ENCODE peak calls at places on chromosomes 4 and X, in five cellular contexts. J is spleen, G is sigmoid colon, N is tibial nerve, U is upper lobe of left lung. D is an unnamed sample.
A peak's percentile ranks its signal among the peaks of the same experiment; 100 is the strongest.

GRCh38 chr4:150232029-150232428 is 153.8 kb downstream of the DCLK2 start:
- DNase-seq in J (no peak), G (no peak), U (no peak), N (no peak), D (no peak)

GRCh38 chr4:20326460-20326859 is 74.8 kb downstream of the SLIT2 start:
- DNase-seq in G (no peak), J (no peak), N (no peak), U (no peak), D (no peak)

GRCh38 chrX:150967786-150968185 is 15.3 kb upstream of the HMGB3 start:
- DNase-seq in G (no peak), J (no peak), U (no peak), N (no peak), D (no peak)

GRCh38 chr4:184812181-184812542 is 13.6 kb downstream of the ACSL1 start:
- DNase-seq in N (no peak), J (no peak), U (no peak), G (no peak), D (no peak)

GRCh38 chrX:46587753-46588171 is 14.2 kb downstream of the CHST7 start:
- DNase-seq in J (no peak), U (no peak), G (no peak), N (peak; percentile 5), D (no peak)

GRCh38 chrX:84724576-84724975 is 222.3 kb upstream of the HDX start:
- DNase-seq in J (no peak), U (no peak), N (no peak), G (no peak), D (no peak)

GRCh38 chr4:5045099-5045498 is 6.2 kb upstream of the STK32B start:
- DNase-seq in N (peak; percentile 30), U (peak; percentile 44), J (no peak), G (no peak), D (no peak)

GRCh38 chrX:106936246-106936645 is 16.0 kb downstream of the CLDN2 start:
- DNase-seq in U (no peak), N (no peak), G (no peak), J (no peak), D (no peak)

GRCh38 chrX:78046362-78046761 is 57.7 kb upstream of the PGK1 start:
- DNase-seq in N (no peak), G (no peak), J (no peak), U (no peak), D (no peak)

GRCh38 chr4:26900765-26901164 is 40.1 kb downstream of the STIM2 start:
- DNase-seq in U (no peak), J (no peak), N (no peak), G (no peak), D (no peak)

GRCh38 chr4:5383191-5383980 is 325.0 kb downstream of the EVC2 start:
- DNase-seq in G (no peak), N (no peak), J (no peak), U (no peak), D (no peak)

GRCh38 chr4:169397762-169398161 is 127.0 kb upstream of the SH3RF1 start:
- DNase-seq in N (no peak), G (no peak), J (no peak), U (no peak), D (no peak)

DNA sequence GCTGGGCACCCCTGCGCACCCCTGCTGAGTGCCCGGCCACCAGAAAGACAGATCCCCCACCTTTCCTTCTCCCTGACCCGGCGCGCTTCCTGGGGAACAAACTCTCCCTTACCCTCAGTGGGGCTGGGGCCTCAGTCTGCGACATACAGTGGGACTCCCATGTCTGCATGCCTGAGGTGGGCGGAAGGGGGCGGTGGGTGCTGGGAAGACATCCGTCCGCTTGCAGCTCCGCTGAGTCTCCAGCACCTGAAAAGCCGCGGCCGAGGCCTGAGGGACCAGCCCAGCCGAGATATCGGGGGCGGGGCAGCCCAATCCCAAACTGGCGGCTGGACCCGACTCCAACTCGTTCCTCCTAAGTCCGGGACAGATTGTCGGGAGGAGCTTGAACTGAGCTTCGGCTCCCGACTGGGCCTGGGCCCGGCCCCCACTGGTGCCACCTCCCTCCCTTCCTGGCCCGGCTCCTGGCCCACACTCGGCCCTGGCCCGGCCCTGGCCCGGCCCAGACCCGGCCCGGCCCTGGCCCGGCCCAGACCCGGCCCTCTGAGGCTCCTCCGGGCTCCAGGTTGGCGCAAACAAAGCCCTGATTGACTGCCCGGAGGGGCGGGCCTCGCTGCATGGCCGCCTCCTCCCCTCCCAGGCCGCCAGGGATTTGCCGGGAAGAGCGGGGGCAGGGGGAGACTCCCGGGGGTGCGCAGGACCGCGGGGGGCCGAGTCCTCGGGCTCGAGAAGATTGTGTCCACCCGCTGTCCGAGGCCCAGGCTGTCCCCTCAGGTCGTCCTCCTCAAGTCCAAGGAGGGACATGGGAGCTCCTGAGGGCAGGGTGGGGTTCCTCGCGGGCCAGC is 878 bp upstream of the SLC16A2 start:
- DNase-seq in U (peak; percentile 63), N (peak; percentile 30), G (peak; percentile 89), J (peak; percentile 82), D (peak; percentile 66)
- TF ChIP-seq POLR2A in U (no peak), N (no peak), G (no peak), J (no peak), D (no peak)

DNA sequence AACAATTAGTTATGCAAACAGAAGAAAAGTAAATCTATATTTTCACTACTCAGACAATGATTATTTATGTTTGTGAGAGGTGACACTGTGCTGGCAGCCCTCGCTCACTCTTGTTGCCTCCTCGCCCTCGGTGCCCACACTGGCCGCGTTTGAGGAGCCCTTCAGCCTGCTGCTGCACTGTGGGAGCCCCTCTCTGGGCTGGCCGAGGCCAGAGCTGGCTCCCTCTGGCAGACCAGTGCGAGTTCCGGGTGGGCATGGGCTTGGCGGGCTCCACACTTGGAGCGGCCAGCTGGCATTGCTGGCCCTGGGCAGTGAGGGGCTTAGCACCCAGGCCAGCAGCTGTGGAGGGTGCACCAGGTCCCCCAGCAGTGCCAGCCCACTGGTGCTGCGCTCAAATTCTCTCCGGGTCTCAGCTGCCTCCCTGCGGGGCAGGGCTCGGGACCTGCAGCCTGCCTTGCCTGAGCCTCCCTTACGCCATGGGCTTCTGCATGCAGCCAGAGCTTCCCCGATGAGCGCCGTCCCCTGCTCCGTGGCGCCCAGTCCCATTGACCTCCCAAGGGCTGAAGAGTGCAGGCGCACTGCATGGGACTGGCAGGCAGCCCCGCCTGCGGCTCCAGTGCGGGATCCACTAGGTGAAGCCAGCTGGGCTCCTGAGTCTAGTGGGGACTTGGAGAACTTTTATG is 902.6 kb downstream of the PDHA2 start:
- DNase-seq in U (no peak), N (no peak), G (no peak), J (no peak), D (no peak)
- TF ChIP-seq POLR2A in U (no peak), N (no peak), G (no peak), J (no peak), D (no peak)

GRCh38 chrX:56729152-56729557 is at the start of gene NBDY:
- DNase-seq in U (peak; percentile 38), J (no peak), G (no peak), N (peak; percentile 29), D (no peak)
- TF ChIP-seq POLR2A in U (no peak), J (no peak), G (peak; percentile 33), N (no peak), D (peak; percentile 47)

GRCh38 chrX:68827848-68828562 is 816 bp upstream of the EFNB1 start:
- DNase-seq in J (peak; percentile 92), U (peak; percentile 76), N (peak; percentile 89), G (peak; percentile 93), D (peak; percentile 40)
- TF ChIP-seq POLR2A in J (no peak), U (no peak), N (no peak), G (no peak), D (no peak)

DNA sequence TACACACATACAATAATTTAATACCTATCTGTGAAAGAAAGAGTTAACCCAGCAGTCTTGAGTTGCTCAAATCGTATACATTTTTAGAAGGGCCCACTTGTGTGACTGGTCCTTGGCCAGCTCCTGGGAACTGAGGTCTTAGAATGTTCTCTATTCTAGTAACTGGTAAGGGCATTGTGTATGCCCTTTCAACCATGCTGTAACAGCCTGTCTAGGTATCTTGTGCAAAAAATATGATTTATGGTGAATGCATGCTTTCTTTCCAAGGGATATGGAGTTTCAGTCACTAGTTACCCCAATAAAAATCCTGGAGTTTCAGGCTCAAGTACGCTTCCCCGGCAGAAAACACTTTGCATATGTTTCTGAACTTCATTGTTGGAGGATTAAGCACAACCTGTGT is 140.6 kb downstream of the NEXMIF start:
- DNase-seq in U (no peak), N (no peak), G (no peak), J (no peak), D (no peak)
- TF ChIP-seq POLR2A in U (no peak), N (no peak), G (no peak), J (no peak), D (no peak)

DNA sequence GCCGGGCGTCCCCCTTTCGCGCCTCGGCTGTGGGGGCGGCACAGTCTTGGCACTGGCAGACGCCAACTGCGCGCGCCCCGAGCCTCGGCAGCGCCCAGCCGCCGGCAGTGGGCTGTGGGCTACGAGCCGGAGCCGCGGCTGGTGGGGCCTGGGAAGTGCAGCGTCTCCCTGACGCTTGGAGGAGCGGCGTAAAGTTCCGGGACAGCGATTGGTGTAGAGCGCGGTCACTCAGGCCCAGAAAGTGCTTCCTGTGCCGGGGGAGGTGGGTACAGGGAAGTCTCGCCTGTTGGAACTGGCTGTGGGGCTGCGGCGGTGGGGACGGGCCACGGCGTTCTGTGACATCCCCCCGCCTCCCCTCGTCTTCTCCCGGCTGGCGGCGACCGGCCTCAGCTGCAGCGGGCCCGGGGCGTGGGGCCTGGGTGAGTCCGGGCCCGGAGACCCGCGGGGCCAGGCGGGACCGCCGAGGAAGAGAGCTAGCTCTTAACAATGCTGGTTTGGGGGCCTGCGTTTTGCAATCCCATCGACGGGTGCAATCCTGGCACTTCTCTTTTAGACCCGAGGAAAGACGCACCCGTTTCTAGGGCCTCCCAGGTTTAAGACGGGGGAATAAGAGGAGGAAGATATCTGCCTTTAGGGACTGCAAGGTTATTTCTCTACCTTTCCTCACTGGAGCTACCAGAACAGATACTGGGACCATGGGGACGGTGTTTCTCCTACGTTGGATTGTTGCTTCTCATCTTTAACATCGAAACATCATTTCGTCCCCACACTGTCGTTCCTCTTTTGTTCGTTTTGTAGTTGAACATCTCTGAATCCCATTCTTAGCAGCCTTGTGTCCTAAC is at the start of the genes RWDD4 and TRAPPC11:
- DNase-seq in G (peak; percentile 99), J (peak; percentile 99), U (peak; percentile 98), N (peak; percentile 96), D (peak; percentile 82)
- TF ChIP-seq POLR2A in G (peak; percentile 84), J (peak; percentile 65), U (no peak), N (peak; percentile 86), D (peak; percentile 32)

D was measured in H54.